ENCODE peak calls at places on chromosomes 5 and 9, in ten cellular contexts. X, Q, G, B, Z, H, Y, I, P and J are unnamed samples. For H3K27me3, the result is how much of the 10 kb centered on the place peaks cover.

GRCh38 chr9:6106576-6107339 is 91.3 kb upstream of the RANBP6 start:
- DNase-seq in I (peak), G (peak), Y (peak), X (peak), H (no peak), Q (no peak), P (no peak), Z (peak), B (peak), J (peak)

GRCh38 chr9:127264462-127265040 is at the start of gene GARNL3:
- DNase-seq in Q (no peak), P (no peak), Z (peak), B (no peak), I (no peak), G (no peak), H (no peak), Y (no peak), X (no peak), J (no peak)

GRCh38 chr9:5582835-5583195 is 46.1 kb upstream of the RIC1 start:
- DNase-seq in I (peak), G (no peak), X (peak), B (no peak), H (no peak), P (no peak), Y (no peak), Z (no peak), Q (peak), J (no peak)

GRCh38 chr5:17037751-17038150 is 101.7 kb upstream of the MYO10 start:
- DNase-seq in H (no peak), Y (no peak), P (no peak), X (no peak), I (no peak), B (no peak), G (no peak), Q (no peak), Z (no peak), J (no peak)

GRCh38 chr9:87701931-87702421 is 23.9 kb upstream of the CTSL start:
- DNase-seq in Z (peak), H (no peak), X (no peak), P (no peak), I (no peak), G (peak), Y (no peak), B (no peak), Q (no peak), J (peak)

GRCh38 chr9:88781500-88782391 is 209.5 kb upstream of the S1PR3 start:
- DNase-seq in I (no peak), X (peak), Q (no peak), P (no peak), G (no peak), B (peak), H (no peak), Z (peak), Y (no peak), J (peak)

GRCh38 chr5:56814361-56814962 is 887 bp upstream of the MAP3K1 start:
- DNase-seq in P (peak), B (peak), Q (peak), Z (peak), I (no peak), X (peak), G (peak), H (peak), Y (peak), J (peak)

GRCh38 chr5:163913548-163913947 is 408.1 kb downstream of the MAT2B start:
- DNase-seq in H (no peak), B (no peak), G (no peak), I (no peak), Q (no peak), Y (no peak), Z (no peak), P (no peak), X (no peak), J (no peak)

GRCh38 chr9:127976943-127977871 is 3.6 kb downstream of the EEIG1 start:
- DNase-seq in I (no peak), X (no peak), P (no peak), Y (no peak), H (no peak), Z (peak), Q (no peak), G (no peak), B (no peak), J (no peak)

GRCh38 chr9:130243015-130243881 is 22.3 kb upstream of the HMCN2 start:
- DNase-seq in I (peak), X (peak), G (peak), H (peak), P (peak), Q (peak), B (peak), Y (peak), Z (peak), J (peak)

GRCh38 chr5:115586525-115587146 is 15.6 kb downstream of the TICAM2 start:
- DNase-seq in G (no peak), I (no peak), Q (peak), P (no peak), H (no peak), Z (no peak), B (no peak), X (peak), Y (no peak), J (no peak)

GRCh38 chr5:155870636-155871035 is 456.3 kb upstream of the SGCD start:
- DNase-seq in P (no peak), B (no peak), I (no peak), Z (no peak), Q (no peak), X (no peak), Y (no peak), G (no peak), H (no peak), J (no peak)

GRCh38 chr5:67998709-67999251 is 216.8 kb upstream of the PIK3R1 start:
- DNase-seq in H (peak), P (no peak), B (peak), I (peak), X (peak), Y (no peak), G (no peak), Z (no peak), Q (no peak), J (peak)

GRCh38 chr5:58412081-58412480 is 47.8 kb downstream of the PLK2 start:
- DNase-seq in B (no peak), G (no peak), P (no peak), Q (no peak), I (no peak), Y (no peak), H (no peak), Z (no peak), X (no peak), J (peak)

GRCh38 chr5:10036136-10036535 is 213.6 kb downstream of the ATPSCKMT start:
- DNase-seq in I (no peak), B (no peak), H (no peak), Z (no peak), Y (no peak), Q (no peak), P (no peak), G (no peak), X (no peak), J (no peak)

GRCh38 chr5:153629027-153629426 is 138.6 kb downstream of the GRIA1 start:
- DNase-seq in Z (peak), X (peak), Y (no peak), G (peak), B (peak), Q (no peak), I (peak), H (no peak), P (no peak), J (peak)

GRCh38 chr9:73667749-73668148 is 516.1 kb downstream of the ANXA1 start:
- DNase-seq in B (no peak), P (no peak), Z (no peak), H (no peak), I (no peak), Q (no peak), Y (no peak), G (no peak), X (peak), J (peak)

GRCh38 chr9:92138157-92138959 is 23.1 kb upstream of the SPTLC1 start:
- DNase-seq in B (peak), Y (peak), Z (peak), H (peak), I (peak), P (peak), G (peak), X (peak), Q (peak), J (peak)

GRCh38 chr5:160287378-160288051 is 24.8 kb downstream of the CCNJL start:
- DNase-seq in Z (peak), B (peak), X (peak), H (peak), Q (no peak), Y (peak), I (no peak), P (no peak), G (peak), J (peak)

GRCh38 chr9:36903541-36904435 is 130.3 kb downstream of the PAX5 start:
- DNase-seq in G (no peak), X (peak), Q (no peak), I (no peak), Y (peak), H (no peak), Z (peak), B (no peak), P (no peak), J (no peak)

GRCh38 chr5:127959152-127959764 is 124.3 kb upstream of the SLC12A2 start:
- DNase-seq in Z (no peak), B (no peak), Q (no peak), H (peak), I (peak), P (no peak), X (peak), G (no peak), Y (peak), J (no peak)

GRCh38 chr5:73437126-73438047 is 11.2 kb downstream of the FOXD1 start:
- DNase-seq in X (peak), Q (no peak), I (no peak), B (peak), H (peak), G (no peak), Z (peak), P (no peak), Y (no peak), J (peak)

GRCh38 chr5:113901718-113902117 is 388.2 kb downstream of the YTHDC2 start:
- DNase-seq in Y (no peak), B (no peak), X (no peak), Q (no peak), H (no peak), I (no peak), G (no peak), P (no peak), Z (no peak), J (no peak)

DNA sequence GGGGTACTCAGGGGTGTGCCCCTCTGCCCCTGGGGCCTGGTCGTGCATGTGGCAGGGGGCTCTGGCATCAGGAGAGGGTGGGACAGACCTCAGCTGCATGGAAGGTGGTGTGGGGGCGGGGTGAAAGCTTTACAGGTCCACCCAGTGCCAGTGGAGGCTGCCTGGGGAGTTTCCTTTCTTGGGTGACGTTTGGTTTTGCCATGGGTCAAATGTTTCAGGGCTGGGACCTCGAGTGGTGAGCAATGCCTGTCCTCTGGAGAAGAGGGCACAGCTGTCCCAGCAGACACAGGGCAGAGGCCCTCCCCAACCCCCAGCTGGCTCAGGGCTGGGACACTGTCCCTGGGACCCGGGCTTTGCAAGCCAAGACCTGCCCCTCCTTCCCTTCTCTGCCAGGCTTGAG is 3.6 kb downstream of the RXRA start:
- DNase-seq in P (no peak), X (peak), G (no peak), B (no peak), I (no peak), H (peak), Z (no peak), Y (no peak), Q (no peak), J (no peak)
- H3K27me3 ChIP-seq in P (under half), X (under half), G (under half), B (under half), I (under half), H (under half), Z (under half), Y (under half), Q (under half), J (under half)

GRCh38 chr9:120698766-120699165 is 15.5 kb downstream of the MEGF9 start:
- DNase-seq in H (no peak), Q (no peak), Y (no peak), X (no peak), I (no peak), P (no peak), G (no peak), Z (no peak), B (no peak), J (no peak)
- H3K27me3 ChIP-seq in H (under half), Q (under half), Y (under half), X (under half), I (under half), P (under half), G (under half), Z (under half), B (under half), J (under half)

GRCh38 chr5:112626715-112627114 is 111.0 kb upstream of the APC start:
- DNase-seq in G (no peak), Z (no peak), P (no peak), B (no peak), Q (no peak), I (no peak), H (no peak), Y (no peak), X (no peak), J (no peak)
- H3K27me3 ChIP-seq in G (under half), Z (under half), P (under half), B (under half), Q (under half), I (under half), H (under half), Y (under half), X (under half), J (under half)

GRCh38 chr5:82570-82969 is 9.4 kb upstream of the PLEKHG4B start:
- DNase-seq in G (no peak), Z (no peak), X (no peak), Y (no peak), P (no peak), Q (no peak), B (no peak), I (no peak), H (no peak), J (peak)
- H3K27me3 ChIP-seq in G (under half), Z (under half), X (half or more), Y (under half), P (under half), Q (under half), B (under half), I (under half), H (under half), J (under half)

GRCh38 chr5:51500-51823 is 40.5 kb upstream of the PLEKHG4B start:
- DNase-seq in G (no peak), Q (no peak), H (no peak), Z (peak), Y (no peak), X (no peak), I (no peak), B (peak), P (no peak), J (no peak)

GRCh38 chr5:48192-48591 is 43.8 kb upstream of the PLEKHG4B start:
- DNase-seq in B (peak), I (no peak), Q (no peak), H (no peak), Y (no peak), G (no peak), Z (no peak), P (no peak), X (no peak), J (no peak)

GRCh38 chr5:49953-50544 is 41.9 kb upstream of the PLEKHG4B start:
- DNase-seq in Y (no peak), I (no peak), H (no peak), Q (no peak), X (no peak), G (no peak), Z (no peak), P (no peak), B (no peak), J (no peak)

GRCh38 chr5:53381-54174 is 38.4 kb upstream of the PLEKHG4B start:
- DNase-seq in G (peak), X (peak), Y (peak), P (peak), I (no peak), B (peak), H (no peak), Z (peak), Q (no peak), J (peak)

GRCh38 chr5:50724-51499 is 41.1 kb upstream of the PLEKHG4B start:
- DNase-seq in G (no peak), X (no peak), P (no peak), Q (no peak), Z (peak), Y (no peak), B (peak), I (no peak), H (no peak), J (no peak)
- H3K27me3 ChIP-seq in G (under half), X (half or more), P (under half), Q (under half), Z (half or more), Y (under half), B (under half), I (under half), H (under half), J (under half)

GRCh38 chr5:88145603-88146467 is 122.8 kb downstream of the TMEM161B start:
- DNase-seq in H (no peak), Q (no peak), Z (peak), X (peak), B (peak), I (no peak), G (peak), P (no peak), Y (no peak), J (peak)

GRCh38 chr5:88143693-88144218 is 124.9 kb downstream of the TMEM161B start:
- DNase-seq in B (no peak), I (no peak), Q (no peak), H (no peak), X (no peak), Z (no peak), P (no peak), G (peak), Y (no peak), J (peak)

GRCh38 chr5:88142801-88143692 is 125.6 kb downstream of the TMEM161B start:
- DNase-seq in B (no peak), I (no peak), Y (no peak), Z (peak), X (peak), H (peak), G (peak), P (peak), Q (no peak), J (peak)

GRCh38 chr5:88144219-88145040 is 124.2 kb downstream of the TMEM161B start:
- DNase-seq in Q (no peak), G (peak), I (no peak), Y (no peak), X (no peak), P (no peak), Z (peak), H (no peak), B (peak), J (peak)

DNA sequence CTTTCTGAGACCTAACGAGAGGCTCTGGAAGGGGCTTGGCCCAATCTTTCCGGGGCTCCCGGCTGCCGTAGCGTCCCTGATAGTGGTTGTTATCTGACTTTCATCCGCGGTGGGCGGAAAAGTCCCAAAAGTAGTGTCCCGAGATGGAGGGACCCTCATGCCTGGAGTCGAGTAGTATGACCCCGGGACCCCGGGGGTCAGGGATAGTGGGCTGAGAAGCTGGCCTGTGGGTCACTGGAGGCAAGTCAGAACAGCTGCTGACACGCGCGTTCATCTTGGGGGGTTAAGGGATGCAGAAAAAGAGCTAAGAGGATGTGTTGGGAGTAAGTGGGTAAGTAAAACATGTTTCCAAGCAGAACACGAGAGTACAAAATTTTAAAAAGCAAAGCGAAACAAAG is 123.4 kb downstream of the TMEM161B start:
- DNase-seq in Q (no peak), B (no peak), X (no peak), P (no peak), I (no peak), G (peak), H (no peak), Z (no peak), Y (no peak), J (no peak)
- H3K27me3 ChIP-seq in Q (under half), B (under half), X (half or more), P (under half), I (under half), G (half or more), H (under half), Z (half or more), Y (under half), J (under half)

GRCh38 chr5:181133083-181133482 is 2.1 kb upstream of the OR2V1 start:
- DNase-seq in G (no peak), I (no peak), P (no peak), Z (no peak), Q (no peak), H (no peak), B (no peak), Y (no peak), X (no peak), J (no peak)
- H3K27me3 ChIP-seq in G (under half), I (under half), P (under half), Z (under half), Q (under half), H (under half), B (under half), Y (under half), X (under half), J (under half)